ENCODE peak calls at places on chromosomes 3 and 15, in six cellular contexts. J, I, W, B, U and V are unnamed samples.

GRCh38 chr3:136562031-136562430 is 190.1 kb downstream of the STAG1 start:
- DNase-seq in J (no peak), I (no peak), W (no peak), B (no peak), U (no peak), V (no peak)

GRCh38 chr3:183300996-183301562 is 48.0 kb downstream of the B3GNT5 start:
- DNase-seq in J (no peak), I (no peak), W (no peak), B (no peak), U (no peak), V (peak; percentile 70)

GRCh38 chr3:46122046-46122445 is 86.1 kb downstream of the CCR1 start:
- DNase-seq in J (no peak), I (no peak), W (no peak), B (no peak), U (no peak), V (no peak)

GRCh38 chr15:53307952-53308624 is 451.4 kb downstream of the WDR72 start:
- DNase-seq in J (no peak), I (peak; percentile 72), W (no peak), B (no peak), U (no peak), V (no peak)

GRCh38 chr15:42419369-42419768 is 60.1 kb downstream of the CAPN3 start:
- DNase-seq in J (no peak), I (no peak), W (no peak), B (no peak), U (no peak), V (no peak)

GRCh38 chr3:58009026-58009748 is 965 bp downstream of the FLNB start:
- DNase-seq in J (no peak), I (no peak), W (peak; percentile 50), B (no peak), U (no peak), V (no peak)

GRCh38 chr3:15903164-15903563 is 105.4 kb upstream of the ANKRD28 start:
- DNase-seq in J (no peak), I (no peak), W (no peak), B (no peak), U (no peak), V (peak; percentile 19)

GRCh38 chr15:83396071-83396470 is 51.1 kb upstream of the SH3GL3 start:
- DNase-seq in J (no peak), I (no peak), W (no peak), B (no peak), U (no peak), V (no peak)

GRCh38 chr3:8663177-8664061 is 18.8 kb upstream of the SSUH2 start:
- DNase-seq in J (peak; percentile 42), I (peak; percentile 79), W (peak; percentile 90), B (peak; percentile 95), U (peak; percentile 36), V (peak; percentile 61)

GRCh38 chr3:129384594-129385323 is 43.7 kb downstream of the EFCAB12 start:
- DNase-seq in J (no peak), I (no peak), W (no peak), B (no peak), U (no peak), V (no peak)

GRCh38 chr3:66499881-66500574 is 794 bp downstream of the LRIG1 start:
- DNase-seq in J (no peak), I (no peak), W (no peak), B (no peak), U (no peak), V (peak; percentile 43)

GRCh38 chr3:145417678-145418077 is 743.3 kb downstream of the PLOD2 start:
- DNase-seq in J (no peak), I (no peak), W (no peak), B (no peak), U (no peak), V (no peak)

DNA sequence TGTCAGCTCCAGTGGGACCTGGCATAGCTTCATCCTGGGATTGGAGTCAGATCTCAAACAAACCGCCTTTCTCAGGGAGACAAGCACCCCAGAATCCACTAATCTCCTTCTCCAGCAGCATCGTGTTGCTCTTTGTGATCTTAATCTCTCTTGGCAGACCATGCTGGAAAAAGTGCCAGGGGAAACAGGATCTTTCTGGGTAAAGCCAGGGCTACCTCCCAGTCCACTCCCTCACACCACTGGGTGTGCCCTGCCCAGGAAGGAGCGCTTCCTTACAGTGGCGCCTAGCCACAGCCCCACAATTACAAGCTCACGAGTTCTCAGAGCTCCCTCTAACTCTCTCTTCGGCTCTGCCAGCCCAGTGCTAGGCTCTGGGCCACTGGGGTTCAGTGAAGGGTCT is 32.2 kb downstream of the RPLP1 start:
- DNase-seq in J (no peak), I (no peak), W (no peak), B (no peak), U (no peak), V (no peak)
- TF ChIP-seq BHLHE40 in J (no peak), I (no peak), W (no peak), B (no peak), U (no peak), V (no peak)

DNA sequence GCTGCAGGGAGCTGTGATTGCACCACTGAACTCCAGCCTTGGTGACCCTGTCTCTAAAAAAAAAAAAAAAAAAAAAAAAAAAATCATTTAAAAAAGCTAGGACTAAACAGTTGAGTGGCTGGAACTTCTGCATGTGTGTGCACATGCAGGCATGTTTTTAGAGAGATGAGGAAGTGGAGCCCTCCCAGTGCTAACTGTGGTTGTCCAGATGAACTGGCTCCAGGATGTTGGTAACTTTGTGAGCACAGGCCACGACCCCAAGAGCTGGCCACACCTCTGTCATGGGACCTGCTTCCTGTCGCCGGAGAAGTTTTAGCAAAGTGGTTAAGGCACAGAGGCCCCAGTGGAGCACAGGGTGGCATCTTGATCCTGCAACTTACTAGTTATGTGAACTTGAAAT is 27.0 kb downstream of the CHCHD6 start:
- DNase-seq in J (no peak), I (no peak), W (no peak), B (no peak), U (no peak), V (no peak)
- TF ChIP-seq BHLHE40 in J (no peak), I (no peak), W (no peak), B (no peak), U (no peak), V (no peak)

GRCh38 chr3:39917060-39917773 is 107.8 kb downstream of the MYRIP start:
- DNase-seq in J (no peak), I (no peak), W (no peak), B (no peak), U (no peak), V (no peak)
- TF ChIP-seq BHLHE40 in J (no peak), I (no peak), W (no peak), B (no peak), U (no peak), V (no peak)

GRCh38 chr15:37078000-37078399 is 22.3 kb downstream of the MEIS2 start:
- DNase-seq in J (no peak), I (no peak), W (no peak), B (no peak), U (no peak), V (no peak)

GRCh38 chr15:37081985-37082384 is 18.4 kb downstream of the MEIS2 start:
- DNase-seq in J (no peak), I (no peak), W (no peak), B (no peak), U (no peak), V (no peak)

GRCh38 chr15:37076543-37076942 is 23.8 kb downstream of the MEIS2 start:
- DNase-seq in J (no peak), I (no peak), W (no peak), B (no peak), U (no peak), V (peak; percentile 78)

GRCh38 chr15:37078566-37078965 is 21.8 kb downstream of the MEIS2 start:
- DNase-seq in J (peak; percentile 9), I (no peak), W (peak; percentile 17), B (no peak), U (no peak), V (no peak)

DNA sequence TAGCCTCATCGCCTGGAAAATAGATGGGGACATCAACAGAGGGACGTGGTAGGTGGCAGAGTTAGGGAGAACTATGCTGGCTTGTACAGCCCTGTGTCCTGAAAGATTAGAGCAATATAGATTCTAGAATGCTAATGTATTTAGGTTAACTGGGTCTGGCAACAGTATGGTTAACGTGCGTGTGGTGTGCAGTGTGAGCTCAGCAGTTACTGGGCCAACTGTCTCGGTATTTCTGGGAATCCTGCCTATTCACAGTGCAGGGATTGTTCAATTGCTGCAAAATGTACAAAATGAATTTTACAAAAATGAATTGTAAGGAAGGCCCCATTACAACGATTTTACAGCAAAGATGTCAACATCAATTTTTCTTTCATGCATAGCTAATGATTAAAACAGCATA is 20.6 kb downstream of the MEIS2 start:
- DNase-seq in J (no peak), I (no peak), W (no peak), B (no peak), U (no peak), V (peak; percentile 84)
- TF ChIP-seq BHLHE40 in J (no peak), I (no peak), W (no peak), B (no peak), U (no peak), V (no peak)

GRCh38 chr3:99376926-99377325 is 261.5 kb upstream of the COL8A1 start:
- DNase-seq in J (no peak), I (no peak), W (no peak), B (no peak), U (no peak), V (no peak)
- TF ChIP-seq BHLHE40 in J (no peak), I (no peak), W (no peak), B (no peak), U (no peak), V (no peak)